ENCODE peak calls at places on chromosome 16, in four cellular contexts. X is A172, O is AG08396, M is cardiac muscle cell. S is an unnamed sample.

GRCh38 chr16:69566437-69567030 is 768 bp downstream of the NFAT5 start:
- DNase-seq in M (peak; percentile 75), O (peak; percentile 79), X (peak; percentile 35), S (peak; percentile 36)

GRCh38 chr16:79966226-79966625 is 365.7 kb upstream of the MAF start:
- DNase-seq in M (no peak), O (no peak), X (no peak), S (no peak)

GRCh38 chr16:28167221-28167620 is 44.5 kb downstream of the XPO6 start:
- DNase-seq in M (no peak), X (no peak), O (no peak), S (no peak)

GRCh38 chr16:55297062-55297909 is 26.7 kb upstream of the IRX6 start:
- DNase-seq in X (no peak), M (no peak), O (no peak), S (peak; percentile 78)

GRCh38 chr16:89602273-89602951 is 11.0 kb upstream of the DPEP1 start:
- DNase-seq in X (peak; percentile 91), M (peak; percentile 89), O (peak; percentile 91), S (peak; percentile 87)

GRCh38 chr16:2860826-2861567 is 3.0 kb upstream of the PRSS22 start:
- DNase-seq in O (no peak), X (peak; percentile 58), M (peak; percentile 45), S (no peak)

GRCh38 chr16:62029947-62030346 is 6.3 kb downstream of the CDH8 start:
- DNase-seq in O (no peak), M (no peak), X (no peak), S (no peak)

GRCh38 chr16:77877712-77878111 is 89.3 kb downstream of the VAT1L start:
- DNase-seq in X (peak; percentile 94), M (peak; percentile 65), O (peak; percentile 36), S (no peak)

GRCh38 chr16:77744136-77744535 is 21.8 kb downstream of the NUDT7 start:
- DNase-seq in O (no peak), M (no peak), X (no peak), S (no peak)

GRCh38 chr16:89334988-89335802 is 117.7 kb downstream of the ZNF778 start:
- DNase-seq in M (no peak), X (no peak), O (no peak), S (no peak)

GRCh38 chr16:3149630-3150345 is 15.0 kb downstream of the ZNF213 start:
- DNase-seq in M (peak; percentile 83), O (peak; percentile 75), X (no peak), S (no peak)

GRCh38 chr16:58148526-58148925 is 19.3 kb upstream of the CFAP20 start:
- DNase-seq in X (no peak), O (no peak), M (no peak), S (no peak)

GRCh38 chr16:27687605-27688004 is 137.7 kb downstream of the KATNIP start:
- DNase-seq in X (no peak), O (no peak), M (no peak), S (no peak)

GRCh38 chr16:84277244-84277823 is 17.3 kb upstream of the WFDC1 start:
- DNase-seq in X (peak; percentile 63), O (peak; percentile 53), M (peak; percentile 66), S (peak; percentile 54)

GRCh38 chr16:75114179-75114945 is 2.2 kb downstream of the LDHD start:
- DNase-seq in O (no peak), X (no peak), M (no peak), S (no peak)

GRCh38 chr16:20359997-20360396 is 7.5 kb upstream of the UMOD start:
- DNase-seq in X (no peak), M (no peak), O (no peak), S (no peak)

GRCh38 chr16:46774743-46775177 is 26.6 kb upstream of the MYLK3 start:
- DNase-seq in O (no peak), X (no peak), M (no peak), S (no peak)

S was measured in H4.